ENCODE peak calls at places on chromosomes 11 and 22, in nine cellular contexts. One of them, this sample, is unnamed.
A peak's percentile ranks its signal among the peaks of the same experiment; 100 is the strongest.

GRCh38 chr11:84310261-84310660 is 1024.1 kb upstream of the CCDC90B start:
- DNase-seq in lung: no peak
- DNase-seq in CD4-positive, alpha-beta memory T cell: no peak
- DNase-seq in transverse colon: no peak
- DNase-seq in Peyer's patch: no peak
- DNase-seq in SJSA1: no peak
- DNase-seq in vagina: no peak
- DNase-seq in fibroblast of lung: no peak
- DNase-seq in A549: no peak
- DNase-seq in this sample: no peak

GRCh38 chr11:109071712-109072524 is 350.1 kb upstream of the C11orf87 start:
- DNase-seq in A549: no peak
- DNase-seq in lung: no peak
- DNase-seq in CD4-positive, alpha-beta memory T cell: no peak
- DNase-seq in vagina: no peak
- DNase-seq in Peyer's patch: no peak
- DNase-seq in transverse colon: no peak
- DNase-seq in SJSA1: no peak
- DNase-seq in fibroblast of lung: peak; percentile 91
- DNase-seq in this sample: no peak

GRCh38 chr22:19965771-19966709 is 24.4 kb upstream of the TXNRD2 start:
- DNase-seq in A549: no peak
- DNase-seq in CD4-positive, alpha-beta memory T cell: no peak
- DNase-seq in SJSA1: no peak
- DNase-seq in fibroblast of lung: no peak
- DNase-seq in transverse colon: no peak
- DNase-seq in lung: no peak
- DNase-seq in vagina: no peak
- DNase-seq in Peyer's patch: no peak
- DNase-seq in this sample: no peak

GRCh38 chr11:12599408-12600143 is 74.6 kb upstream of the TEAD1 start:
- DNase-seq in SJSA1: no peak
- DNase-seq in Peyer's patch: no peak
- DNase-seq in transverse colon: peak; percentile 24
- DNase-seq in vagina: no peak
- DNase-seq in A549: peak; percentile 69
- DNase-seq in CD4-positive, alpha-beta memory T cell: peak; percentile 8
- DNase-seq in lung: peak; percentile 90
- DNase-seq in fibroblast of lung: no peak
- DNase-seq in this sample: peak; percentile 25

GRCh38 chr11:96306933-96307747 is 35.9 kb downstream of the MAML2 start:
- DNase-seq in transverse colon: peak; percentile 90
- DNase-seq in CD4-positive, alpha-beta memory T cell: no peak
- DNase-seq in lung: peak; percentile 91
- DNase-seq in SJSA1: peak; percentile 80
- DNase-seq in A549: peak; percentile 94
- DNase-seq in vagina: no peak
- DNase-seq in fibroblast of lung: peak; percentile 99
- DNase-seq in Peyer's patch: peak; percentile 35
- DNase-seq in this sample: peak; percentile 98

GRCh38 chr11:88188251-88189030 is 13.2 kb upstream of the RAB38 start:
- DNase-seq in vagina: no peak
- DNase-seq in transverse colon: no peak
- DNase-seq in A549: no peak
- DNase-seq in lung: no peak
- DNase-seq in fibroblast of lung: peak; percentile 42
- DNase-seq in SJSA1: no peak
- DNase-seq in Peyer's patch: no peak
- DNase-seq in CD4-positive, alpha-beta memory T cell: no peak
- DNase-seq in this sample: no peak

GRCh38 chr11:130732476-130732875 is 183.8 kb downstream of the SNX19 start:
- DNase-seq in CD4-positive, alpha-beta memory T cell: no peak
- DNase-seq in vagina: no peak
- DNase-seq in transverse colon: no peak
- DNase-seq in lung: no peak
- DNase-seq in SJSA1: no peak
- DNase-seq in A549: no peak
- DNase-seq in fibroblast of lung: no peak
- DNase-seq in Peyer's patch: no peak
- DNase-seq in this sample: no peak

GRCh38 chr22:37270928-37271650 is 11.2 kb upstream of the CYTH4 start:
- DNase-seq in Peyer's patch: no peak
- DNase-seq in CD4-positive, alpha-beta memory T cell: no peak
- DNase-seq in A549: no peak
- DNase-seq in SJSA1: no peak
- DNase-seq in vagina: no peak
- DNase-seq in lung: no peak
- DNase-seq in fibroblast of lung: peak; percentile 72
- DNase-seq in transverse colon: no peak
- DNase-seq in this sample: no peak

GRCh38 chr11:78030429-78031325 is 7.6 kb upstream of the KCTD14 start:
- DNase-seq in vagina: no peak
- DNase-seq in Peyer's patch: no peak
- DNase-seq in transverse colon: peak; percentile 73
- DNase-seq in fibroblast of lung: peak; percentile 70
- DNase-seq in CD4-positive, alpha-beta memory T cell: no peak
- DNase-seq in A549: peak; percentile 45
- DNase-seq in lung: peak; percentile 71
- DNase-seq in SJSA1: no peak
- DNase-seq in this sample: peak; percentile 53

GRCh38 chr11:69854719-69855118 is 35.5 kb upstream of the FGF3 start:
- DNase-seq in CD4-positive, alpha-beta memory T cell: no peak
- DNase-seq in vagina: no peak
- DNase-seq in Peyer's patch: no peak
- DNase-seq in SJSA1: peak; percentile 67
- DNase-seq in fibroblast of lung: peak; percentile 74
- DNase-seq in transverse colon: no peak
- DNase-seq in lung: no peak
- DNase-seq in A549: peak; percentile 18
- DNase-seq in this sample: no peak

GRCh38 chr11:10683429-10683828 is 10.1 kb downstream of the IRAG1 start:
- DNase-seq in vagina: no peak
- DNase-seq in Peyer's patch: no peak
- DNase-seq in fibroblast of lung: no peak
- DNase-seq in transverse colon: no peak
- DNase-seq in CD4-positive, alpha-beta memory T cell: no peak
- DNase-seq in lung: no peak
- DNase-seq in A549: no peak
- DNase-seq in SJSA1: no peak
- DNase-seq in this sample: no peak

GRCh38 chr22:18068381-18068988 is 9.3 kb upstream of the PEX26 start:
- DNase-seq in Peyer's patch: no peak
- DNase-seq in lung: no peak
- DNase-seq in SJSA1: peak; percentile 41
- DNase-seq in vagina: no peak
- DNase-seq in A549: no peak
- DNase-seq in CD4-positive, alpha-beta memory T cell: no peak
- DNase-seq in transverse colon: no peak
- DNase-seq in fibroblast of lung: peak; percentile 65
- DNase-seq in this sample: no peak

DNA sequence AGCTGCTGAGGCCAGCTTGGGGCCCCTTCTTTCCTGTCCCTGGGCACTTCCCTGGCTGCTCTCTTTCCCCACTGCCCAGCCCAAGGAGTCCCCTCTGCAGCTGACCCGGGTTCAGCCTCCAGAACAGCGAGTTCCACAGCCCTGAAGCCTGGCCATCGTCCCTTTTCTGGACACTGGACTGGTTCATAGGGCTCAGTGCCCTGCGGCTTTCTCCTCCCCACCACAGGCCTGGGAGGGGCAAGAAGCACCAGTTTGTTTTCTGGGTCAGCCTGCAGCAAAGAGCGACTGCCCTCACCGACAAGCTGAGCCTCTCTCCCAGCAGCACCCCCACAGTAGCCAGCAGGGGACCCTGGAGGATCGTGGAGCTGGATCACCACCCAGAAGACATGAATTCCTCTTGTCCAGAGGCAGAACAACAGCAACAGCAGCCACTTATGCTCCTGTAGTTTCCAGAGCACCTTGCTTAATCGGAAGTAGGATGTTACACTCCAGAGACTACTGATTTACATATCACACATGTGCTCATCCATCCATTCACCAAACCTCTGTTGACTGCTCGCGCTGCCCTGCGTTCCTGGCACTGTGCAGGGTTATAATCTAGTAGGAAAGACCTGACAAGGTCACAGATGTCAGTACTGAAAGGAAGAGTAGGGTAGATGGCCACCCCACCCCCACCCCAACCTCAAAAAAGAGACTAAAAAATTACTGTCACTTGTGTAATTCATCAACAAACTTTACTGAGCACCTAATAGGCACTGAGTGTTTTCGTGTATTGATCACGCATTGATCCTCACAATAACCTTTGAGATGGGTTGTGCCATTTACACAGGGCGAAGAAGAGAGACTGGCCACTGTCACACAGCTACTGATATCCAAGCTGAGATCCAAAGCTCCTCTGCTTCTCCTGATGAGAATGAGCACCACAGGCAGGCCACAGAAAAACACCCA is 13.0 kb upstream of the CXCR5 start:
- DNase-seq in transverse colon: peak; percentile 28
- DNase-seq in A549: no peak
- DNase-seq in SJSA1: no peak
- DNase-seq in fibroblast of lung: peak; percentile 10
- DNase-seq in lung: peak; percentile 37
- DNase-seq in Peyer's patch: peak; percentile 78
- DNase-seq in CD4-positive, alpha-beta memory T cell: peak; percentile 50
- DNase-seq in vagina: no peak
- DNase-seq in this sample: no peak
- H3K4me1 ChIP-seq in transverse colon: peaks cover 14% of the 10 kb centered on the region
- H3K4me1 ChIP-seq in A549: no peaks in the 10 kb centered on the region
- H3K4me1 ChIP-seq in SJSA1: no peaks in the 10 kb centered on the region
- H3K4me1 ChIP-seq in fibroblast of lung: peaks cover 4% of the 10 kb centered on the region
- H3K4me1 ChIP-seq in lung: peaks cover 2% of the 10 kb centered on the region
- H3K4me1 ChIP-seq in Peyer's patch: no peaks in the 10 kb centered on the region
- H3K4me1 ChIP-seq in CD4-positive, alpha-beta memory T cell: peaks cover 66% of the 10 kb centered on the region
- H3K4me1 ChIP-seq in vagina: peaks cover 25% of the 10 kb centered on the region
- H3K4me1 ChIP-seq in this sample: no peaks in the 10 kb centered on the region

GRCh38 chr11:3841426-3842304 is 906 bp upstream of the RHOG start:
- DNase-seq in lung: peak; percentile 87
- DNase-seq in CD4-positive, alpha-beta memory T cell: peak; percentile 96
- DNase-seq in SJSA1: peak; percentile 93
- DNase-seq in fibroblast of lung: peak; percentile 80
- DNase-seq in vagina: no peak
- DNase-seq in Peyer's patch: peak; percentile 91
- DNase-seq in transverse colon: peak; percentile 91
- DNase-seq in A549: peak; percentile 93
- DNase-seq in this sample: peak; percentile 86

GRCh38 chr11:3840870-3841425 is at the start of gene RHOG:
- DNase-seq in transverse colon: peak; percentile 88
- DNase-seq in CD4-positive, alpha-beta memory T cell: peak; percentile 58
- DNase-seq in vagina: no peak
- DNase-seq in A549: peak; percentile 87
- DNase-seq in lung: peak; percentile 89
- DNase-seq in fibroblast of lung: peak; percentile 76
- DNase-seq in Peyer's patch: peak; percentile 81
- DNase-seq in SJSA1: no peak
- DNase-seq in this sample: peak; percentile 83

GRCh38 chr11:3837793-3838192 is 3.0 kb downstream of the RHOG start:
- DNase-seq in fibroblast of lung: no peak
- DNase-seq in A549: no peak
- DNase-seq in lung: peak; percentile 65
- DNase-seq in SJSA1: no peak
- DNase-seq in vagina: no peak
- DNase-seq in transverse colon: peak; percentile 54
- DNase-seq in Peyer's patch: peak; percentile 50
- DNase-seq in CD4-positive, alpha-beta memory T cell: no peak
- DNase-seq in this sample: peak; percentile 33

GRCh38 chr11:3838504-3838903 is 2.3 kb downstream of the RHOG start:
- DNase-seq in transverse colon: no peak
- DNase-seq in SJSA1: no peak
- DNase-seq in fibroblast of lung: no peak
- DNase-seq in vagina: no peak
- DNase-seq in Peyer's patch: no peak
- DNase-seq in A549: no peak
- DNase-seq in lung: no peak
- DNase-seq in CD4-positive, alpha-beta memory T cell: no peak
- DNase-seq in this sample: no peak

GRCh38 chr11:3840289-3840869 is 380 bp downstream of the RHOG start:
- DNase-seq in fibroblast of lung: no peak
- DNase-seq in CD4-positive, alpha-beta memory T cell: peak; percentile 43
- DNase-seq in lung: no peak
- DNase-seq in SJSA1: peak; percentile 77
- DNase-seq in Peyer's patch: no peak
- DNase-seq in vagina: no peak
- DNase-seq in transverse colon: peak; percentile 27
- DNase-seq in A549: no peak
- DNase-seq in this sample: no peak
- H3K4me1 ChIP-seq in fibroblast of lung: peaks cover 15% of the 10 kb centered on the region
- H3K4me1 ChIP-seq in CD4-positive, alpha-beta memory T cell: peaks cover 47% of the 10 kb centered on the region
- H3K4me1 ChIP-seq in lung: peaks cover 31% of the 10 kb centered on the region
- H3K4me1 ChIP-seq in SJSA1: peaks cover 19% of the 10 kb centered on the region
- H3K4me1 ChIP-seq in Peyer's patch: no peaks in the 10 kb centered on the region
- H3K4me1 ChIP-seq in vagina: peaks cover 47% of the 10 kb centered on the region
- H3K4me1 ChIP-seq in transverse colon: peaks cover 57% of the 10 kb centered on the region
- H3K4me1 ChIP-seq in A549: peaks cover 37% of the 10 kb centered on the region
- H3K4me1 ChIP-seq in this sample: peaks cover 24% of the 10 kb centered on the region

GRCh38 chr11:833849-834311 is 1.1 kb downstream of the CD151 start:
- DNase-seq in SJSA1: no peak
- DNase-seq in CD4-positive, alpha-beta memory T cell: no peak
- DNase-seq in A549: peak; percentile 75
- DNase-seq in vagina: no peak
- DNase-seq in Peyer's patch: no peak
- DNase-seq in transverse colon: peak; percentile 56
- DNase-seq in fibroblast of lung: no peak
- DNase-seq in lung: no peak
- DNase-seq in this sample: peak; percentile 55
- H3K4me1 ChIP-seq in SJSA1: peaks cover 50% of the 10 kb centered on the region
- H3K4me1 ChIP-seq in CD4-positive, alpha-beta memory T cell: peaks cover 44% of the 10 kb centered on the region
- H3K4me1 ChIP-seq in A549: peaks cover 64% of the 10 kb centered on the region
- H3K4me1 ChIP-seq in vagina: peaks cover 86% of the 10 kb centered on the region
- H3K4me1 ChIP-seq in Peyer's patch: peaks cover 11% of the 10 kb centered on the region
- H3K4me1 ChIP-seq in transverse colon: peaks cover 73% of the 10 kb centered on the region
- H3K4me1 ChIP-seq in fibroblast of lung: peaks cover 39% of the 10 kb centered on the region
- H3K4me1 ChIP-seq in lung: peaks cover 36% of the 10 kb centered on the region
- H3K4me1 ChIP-seq in this sample: peaks cover 2% of the 10 kb centered on the region

GRCh38 chr11:3135491-3136440 is 29.3 kb downstream of the OSBPL5 start:
- DNase-seq in Peyer's patch: no peak
- DNase-seq in vagina: no peak
- DNase-seq in lung: no peak
- DNase-seq in A549: no peak
- DNase-seq in fibroblast of lung: no peak
- DNase-seq in CD4-positive, alpha-beta memory T cell: no peak
- DNase-seq in transverse colon: peak; percentile 7
- DNase-seq in SJSA1: no peak
- DNase-seq in this sample: no peak

GRCh38 chr11:3133456-3134217 is 31.5 kb downstream of the OSBPL5 start:
- DNase-seq in lung: no peak
- DNase-seq in transverse colon: peak; percentile 4
- DNase-seq in Peyer's patch: no peak
- DNase-seq in CD4-positive, alpha-beta memory T cell: no peak
- DNase-seq in SJSA1: no peak
- DNase-seq in fibroblast of lung: no peak
- DNase-seq in vagina: no peak
- DNase-seq in A549: no peak
- DNase-seq in this sample: no peak

GRCh38 chr11:3134218-3134621 is 30.9 kb downstream of the OSBPL5 start:
- DNase-seq in fibroblast of lung: no peak
- DNase-seq in CD4-positive, alpha-beta memory T cell: no peak
- DNase-seq in transverse colon: peak; percentile 4
- DNase-seq in lung: no peak
- DNase-seq in A549: no peak
- DNase-seq in Peyer's patch: no peak
- DNase-seq in SJSA1: no peak
- DNase-seq in vagina: no peak
- DNase-seq in this sample: no peak

GRCh38 chr11:3132831-3133455 is 32.2 kb downstream of the OSBPL5 start:
- DNase-seq in A549: no peak
- DNase-seq in SJSA1: no peak
- DNase-seq in lung: no peak
- DNase-seq in transverse colon: peak; percentile 4
- DNase-seq in vagina: no peak
- DNase-seq in Peyer's patch: no peak
- DNase-seq in CD4-positive, alpha-beta memory T cell: no peak
- DNase-seq in fibroblast of lung: no peak
- DNase-seq in this sample: no peak

GRCh38 chr11:3134651-3135490 is 30.2 kb downstream of the OSBPL5 start:
- DNase-seq in Peyer's patch: no peak
- DNase-seq in fibroblast of lung: no peak
- DNase-seq in CD4-positive, alpha-beta memory T cell: no peak
- DNase-seq in A549: no peak
- DNase-seq in transverse colon: peak; percentile 8
- DNase-seq in vagina: no peak
- DNase-seq in SJSA1: no peak
- DNase-seq in lung: no peak
- DNase-seq in this sample: no peak
- H3K4me1 ChIP-seq in Peyer's patch: no peaks in the 10 kb centered on the region
- H3K4me1 ChIP-seq in fibroblast of lung: peaks cover 6% of the 10 kb centered on the region
- H3K4me1 ChIP-seq in CD4-positive, alpha-beta memory T cell: no peaks in the 10 kb centered on the region
- H3K4me1 ChIP-seq in A549: no peaks in the 10 kb centered on the region
- H3K4me1 ChIP-seq in transverse colon: peaks cover 37% of the 10 kb centered on the region
- H3K4me1 ChIP-seq in vagina: peaks cover 69% of the 10 kb centered on the region
- H3K4me1 ChIP-seq in SJSA1: peaks cover 7% of the 10 kb centered on the region
- H3K4me1 ChIP-seq in lung: peaks cover 14% of the 10 kb centered on the region
- H3K4me1 ChIP-seq in this sample: no peaks in the 10 kb centered on the region

This sample was measured in small intestine.